ENCODE peak calls at places on chromosomes 5 and 9, in six cellular contexts. M, L, G, H, I and Q are unnamed samples.

GRCh38 chr5:17185776-17186175 is 31.7 kb upstream of the BASP1 start:
- DNase-seq in M (peak; percentile 92), I (no peak), L (no peak), G (peak; percentile 70), H (no peak), Q (peak; percentile 98)

GRCh38 chr9:17082343-17082742 is 52.5 kb upstream of the CNTLN start:
- DNase-seq in I (peak; percentile 68), H (no peak), L (no peak), M (peak; percentile 48), G (no peak), Q (peak; percentile 57)

GRCh38 chr9:28073278-28073677 is 500.0 kb upstream of the C9orf72 start:
- DNase-seq in L (peak; percentile 15), H (peak; percentile 55), I (peak; percentile 75), M (peak; percentile 3), G (peak; percentile 62), Q (peak; percentile 16)

GRCh38 chr5:153796527-153796926 is 242.2 kb downstream of the FAM114A2 start:
- DNase-seq in I (no peak), H (no peak), M (no peak), G (no peak), L (no peak), Q (no peak)

GRCh38 chr9:127858041-127858512 is 3.6 kb upstream of the ENG start:
- DNase-seq in M (no peak), I (no peak), L (no peak), G (no peak), H (no peak), Q (no peak)

GRCh38 chr5:90866333-90866732 is 307.7 kb downstream of the ADGRV1 start:
- DNase-seq in I (no peak), H (peak; percentile 53), G (peak; percentile 65), M (peak; percentile 30), L (peak; percentile 27), Q (peak; percentile 59)

GRCh38 chr9:84513981-84514380 is 155.5 kb upstream of the NTRK2 start:
- DNase-seq in G (no peak), H (no peak), L (no peak), M (no peak), I (no peak), Q (no peak)

GRCh38 chr5:139388198-139388821 is 1.4 kb downstream of the MZB1 start:
- DNase-seq in M (no peak), H (peak; percentile 79), L (no peak), I (no peak), G (no peak), Q (no peak)

GRCh38 chr5:144886668-144887067 is 716.0 kb downstream of the KCTD16 start:
- DNase-seq in H (no peak), G (no peak), M (no peak), L (no peak), I (no peak), Q (no peak)

GRCh38 chr9:20227166-20227874 is 395.0 kb downstream of the MLLT3 start:
- DNase-seq in M (peak; percentile 23), L (no peak), G (no peak), I (no peak), H (no peak), Q (peak; percentile 39)

GRCh38 chr5:143094087-143094511 is 309.4 kb downstream of the NR3C1 start:
- DNase-seq in G (no peak), I (peak; percentile 92), M (peak; percentile 63), L (no peak), H (no peak), Q (peak; percentile 20)

GRCh38 chr5:36444582-36444999 is 142.9 kb upstream of the RANBP3L start:
- DNase-seq in M (peak; percentile 56), H (no peak), I (no peak), L (no peak), G (peak; percentile 86), Q (peak; percentile 48)

GRCh38 chr5:80437326-80437725 is 29.5 kb downstream of the ZFYVE16 start:
- DNase-seq in G (no peak), I (no peak), L (no peak), M (no peak), H (no peak), Q (no peak)

GRCh38 chr5:104569621-104570020 is 1007.0 kb upstream of the NUDT12 start:
- DNase-seq in G (peak; percentile 24), I (no peak), M (peak; percentile 16), H (no peak), L (no peak), Q (peak; percentile 28)

GRCh38 chr5:62347928-62348327 is 41.9 kb downstream of the KIF2A start:
- DNase-seq in G (no peak), H (no peak), M (no peak), I (no peak), L (no peak), Q (no peak)

GRCh38 chr9:16585571-16585970 is 284.9 kb downstream of the BNC2 start:
- DNase-seq in G (no peak), I (no peak), H (no peak), M (no peak), L (no peak), Q (no peak)

GRCh38 chr5:321233-321725 is at the start of gene AHRR:
- DNase-seq in G (peak; percentile 75), I (peak; percentile 88), L (no peak), H (no peak), M (peak; percentile 22), Q (peak; percentile 53)

GRCh38 chr9:20209421-20210340 is 412.6 kb downstream of the MLLT3 start:
- DNase-seq in M (peak; percentile 40), L (no peak), G (no peak), I (no peak), H (no peak), Q (no peak)

GRCh38 chr9:81724242-81724889 is 35.0 kb upstream of the TLE1 start:
- DNase-seq in H (no peak), I (no peak), G (peak; percentile 38), M (peak; percentile 25), L (no peak), Q (peak; percentile 16)

GRCh38 chr5:19172926-19173425 is 815.0 kb downstream of the CDH18 start:
- DNase-seq in G (no peak), I (no peak), H (no peak), M (no peak), L (no peak), Q (no peak)

GRCh38 chr9:135559606-135560005 is 1.9 kb upstream of the PAEP start:
- DNase-seq in M (no peak), H (no peak), I (no peak), L (no peak), G (peak; percentile 52), Q (no peak)

GRCh38 chr5:166883016-166883415 is 1408.4 kb upstream of the WWC1 start:
- DNase-seq in H (no peak), G (peak; percentile 50), I (no peak), L (no peak), M (peak; percentile 15), Q (peak; percentile 1)

GRCh38 chr5:168302785-168303184 is 11.3 kb downstream of the WWC1 start:
- DNase-seq in G (peak; percentile 82), H (no peak), I (no peak), M (no peak), L (peak; percentile 63), Q (peak; percentile 61)

DNA sequence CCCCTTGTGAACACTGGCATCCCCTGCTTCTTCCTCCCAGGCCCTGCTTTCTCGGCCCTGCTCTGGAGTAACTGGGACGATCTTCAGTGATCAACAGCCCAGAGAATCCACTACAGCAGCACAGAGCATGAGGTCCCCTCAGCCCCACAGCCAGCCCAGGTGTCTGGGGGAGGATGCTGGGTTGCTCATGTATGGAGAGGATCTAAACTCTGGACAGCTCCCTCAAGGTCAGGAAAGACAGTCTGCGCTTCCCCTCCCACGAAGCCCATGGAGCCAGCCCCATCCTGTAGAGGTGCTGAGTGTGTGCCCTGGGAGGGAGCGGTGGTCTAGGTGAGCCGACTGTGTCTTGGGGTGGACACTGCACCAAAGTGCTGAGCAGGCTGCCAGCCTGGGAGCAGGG is 190.2 kb downstream of the GABBR2 start:
- DNase-seq in I (no peak), L (no peak), G (no peak), M (no peak), H (no peak), Q (no peak)
- H3K9ac ChIP-seq in I (no peak overlapping the region), L (no peak overlapping the region), G (no peak overlapping the region), M (no peak overlapping the region), H (no peak overlapping the region), Q (no peak overlapping the region)

GRCh38 chr5:97142521-97143254 is at the start of gene LIX1:
- DNase-seq in L (no peak), M (no peak), I (peak; percentile 97), H (peak; percentile 79), G (peak; percentile 63), Q (peak; percentile 60)

GRCh38 chr5:97141031-97141430 is 1.4 kb downstream of the LIX1 start:
- DNase-seq in G (no peak), M (no peak), I (peak; percentile 53), H (no peak), L (no peak), Q (no peak)

GRCh38 chr5:97149689-97150088 is 7.3 kb upstream of the LIX1 start:
- DNase-seq in I (no peak), G (no peak), M (no peak), L (no peak), H (no peak), Q (no peak)

GRCh38 chr5:97141539-97141938 is 872 bp downstream of the LIX1 start:
- DNase-seq in M (no peak), H (no peak), I (no peak), G (no peak), L (no peak), Q (no peak)

DNA sequence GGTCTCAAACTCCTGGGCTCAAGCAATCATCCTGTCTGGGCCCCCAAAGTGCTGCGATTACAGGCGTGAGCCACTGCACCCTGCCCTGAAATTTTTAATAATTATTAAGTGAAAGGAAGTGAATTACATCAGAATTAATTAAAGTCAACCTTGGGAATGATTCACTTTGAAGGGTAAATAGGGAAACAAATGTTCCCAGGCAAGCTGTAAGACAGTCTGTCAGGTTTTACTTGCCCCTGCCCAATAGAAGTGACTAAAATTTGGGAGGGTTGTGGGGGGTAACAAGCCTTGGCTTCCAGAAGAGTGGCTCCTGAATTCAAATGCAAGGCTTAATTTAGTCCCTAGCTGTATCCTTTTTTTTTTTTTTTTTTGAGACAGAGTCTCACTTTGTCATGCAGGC is 1.3 kb upstream of the LIX1 start:
- DNase-seq in M (no peak), I (no peak), G (no peak), L (no peak), H (no peak), Q (no peak)
- H3K4me3 ChIP-seq in M (no peak overlapping the region), I (no peak overlapping the region), G (no peak overlapping the region), L (no peak overlapping the region), H (no peak overlapping the region), Q (no peak overlapping the region)

GRCh38 chr5:150496534-150496933 is 11.4 kb upstream of the NDST1 start:
- DNase-seq in H (no peak), L (no peak), M (no peak), G (no peak), I (no peak), Q (no peak)
- H3K79me2 ChIP-seq in H (no peaks in the 10 kb centered on the region), L (peaks cover 57% of the 10 kb centered on the region), M (peaks cover 90% of the 10 kb centered on the region), G (peaks cover 80% of the 10 kb centered on the region), I (peaks cover 96% of the 10 kb centered on the region), Q (peaks cover 90% of the 10 kb centered on the region)

DNA sequence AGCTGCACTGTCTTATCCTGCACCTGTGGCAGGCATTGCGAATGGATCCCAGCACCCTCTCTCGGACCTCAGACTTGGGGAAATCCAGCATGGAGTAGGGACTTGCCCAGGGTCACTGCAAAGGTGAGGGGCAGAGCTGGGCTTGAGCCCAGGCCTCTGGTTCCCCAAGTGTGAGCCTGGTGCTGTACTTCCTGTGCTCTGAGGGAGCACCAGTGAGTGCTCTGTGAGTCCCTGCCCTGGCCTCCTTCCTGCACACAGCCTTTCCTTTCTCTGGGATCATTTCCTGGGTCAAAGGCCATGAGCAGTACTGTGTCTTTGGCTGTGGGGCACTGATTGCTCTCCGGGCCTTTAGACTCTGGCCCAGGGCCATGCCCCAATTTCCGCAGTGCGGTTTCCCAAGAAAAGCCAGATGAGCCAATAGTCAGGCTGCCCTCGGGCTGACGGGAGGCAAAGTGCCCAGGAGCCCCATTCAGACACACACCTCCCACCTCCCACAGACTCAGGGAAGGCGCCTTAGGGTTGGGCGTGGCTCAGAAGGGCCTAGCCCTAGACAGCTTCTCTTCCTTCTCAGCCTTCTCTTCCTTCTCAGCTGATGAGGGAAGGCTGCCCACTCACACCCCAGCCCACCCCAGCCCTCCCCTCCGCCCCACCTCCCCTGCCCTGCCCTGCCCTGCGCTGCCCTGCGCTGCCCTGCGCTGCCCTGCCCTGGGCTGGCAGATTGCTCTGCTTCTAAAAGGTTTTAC is 23.3 kb upstream of the TRIM14 start:
- DNase-seq in I (no peak), G (peak; percentile 88), M (no peak), H (no peak), L (no peak), Q (no peak)
- H3K9ac ChIP-seq in I (no peak overlapping the region), G (peak overlapping the region; percentile 27), M (no peak overlapping the region), H (no peak overlapping the region), L (no peak overlapping the region), Q (no peak overlapping the region)